ENCODE peak calls at places on chromosomes 16 and 17, in four cellular contexts. L is WTC11, G is K562, T is HepG2. H is an unnamed sample.

GRCh38 chr17:12659500-12659899 is 6.2 kb upstream of the MYOCD start:
- DNase-seq in G (no peak), T (no peak), L (no peak), H (no peak)

GRCh38 chr17:73455050-73455687 is 143.4 kb upstream of the CDC42EP4 start:
- DNase-seq in T (no peak), G (no peak), L (no peak), H (no peak)

GRCh38 chr16:24255446-24256352 is at the start of gene CACNG3:
- DNase-seq in T (peak), G (peak), L (peak), H (peak)

GRCh38 chr17:30550512-30551273 is 73.5 kb downstream of the GOSR1 start:
- DNase-seq in T (no peak), G (peak), L (no peak), H (no peak)

GRCh38 chr17:60627113-60627512 is 27.1 kb downstream of the PPM1D start:
- DNase-seq in L (no peak), G (no peak), T (peak), H (no peak)

GRCh38 chr17:39979865-39980401 is 674 bp upstream of the PSMD3 start:
- DNase-seq in L (peak), G (peak), T (peak), H (peak)

GRCh38 chr16:9048302-9048700 is 43.1 kb upstream of the HAPSTR1 start:
- DNase-seq in L (no peak), T (no peak), G (no peak), H (no peak)

GRCh38 chr16:17629936-17630335 is 159.2 kb upstream of the XYLT1 start:
- DNase-seq in G (no peak), L (no peak), T (no peak), H (no peak)

GRCh38 chr17:1861391-1862010 is 31.7 kb downstream of the RPA1 start:
- DNase-seq in T (no peak), G (no peak), L (no peak), H (no peak)

GRCh38 chr16:66988197-66988788 is at the start of gene CES4A:
- DNase-seq in L (no peak), G (no peak), T (peak), H (no peak)

GRCh38 chr17:80866050-80866793 is 125.4 kb upstream of the CHMP6 start:
- DNase-seq in L (peak), G (peak), T (peak), H (peak)

GRCh38 chr16:27315333-27316037 is 1.7 kb downstream of the IL4R start:
- DNase-seq in T (peak), G (peak), L (peak), H (peak)

GRCh38 chr17:74987418-74987908 is at the start of gene CDR2L:
- DNase-seq in G (peak), L (peak), T (peak), H (peak)

GRCh38 chr17:27808629-27809028 is 8.3 kb upstream of the NOS2 start:
- DNase-seq in G (no peak), T (no peak), L (no peak), H (no peak)

GRCh38 chr17:5943232-5943631 is 126.9 kb upstream of the WSCD1 start:
- DNase-seq in L (no peak), T (no peak), G (peak), H (no peak)

GRCh38 chr16:68083861-68084503 is 1.2 kb upstream of the NFATC3 start:
- DNase-seq in L (peak), T (peak), G (peak), H (peak)

GRCh38 chr17:76840443-76840767 is 27.8 kb upstream of the MGAT5B start:
- DNase-seq in T (no peak), G (no peak), L (no peak), H (no peak)
- TF ChIP-seq HMGXB4 in T (no peak), G (no peak), L (no peak), H (no peak)

GRCh38 chr17:49968380-49969133 is 433 bp upstream of the DLX4 start:
- DNase-seq in G (peak), L (peak), T (peak), H (peak)
- TF ChIP-seq HMGXB4 in G (no peak), L (no peak), T (peak), H (no peak)

GRCh38 chr17:4599505-4600281 is 15.4 kb downstream of the SMTNL2 start:
- DNase-seq in L (peak), T (peak), G (peak), H (no peak)
- TF ChIP-seq HMGXB4 in L (no peak), T (no peak), G (no peak), H (no peak)

DNA sequence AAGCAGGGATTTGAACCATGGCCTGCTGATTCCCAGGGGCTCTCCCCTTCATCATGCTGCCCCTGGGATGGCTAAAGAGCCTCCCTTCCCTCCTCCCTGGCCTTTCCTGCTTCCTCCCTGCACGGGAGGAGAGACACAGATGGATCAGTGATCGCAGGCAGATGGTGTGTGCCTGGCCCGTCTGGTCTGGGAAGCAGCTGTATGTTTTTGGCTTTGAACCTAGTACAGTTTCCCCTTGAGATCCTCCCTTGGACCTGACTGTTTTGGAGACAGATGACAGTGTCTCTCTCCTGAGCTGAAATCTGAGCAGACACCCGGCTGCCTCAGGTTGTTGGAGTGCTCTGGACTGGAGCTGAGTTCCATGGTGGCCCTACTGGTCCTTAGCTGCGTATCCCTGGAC is 29.0 kb upstream of the ATP2C2 start:
- DNase-seq in T (no peak), L (no peak), G (no peak), H (no peak)
- TF ChIP-seq HMGXB4 in T (no peak), L (no peak), G (no peak), H (no peak)

DNA sequence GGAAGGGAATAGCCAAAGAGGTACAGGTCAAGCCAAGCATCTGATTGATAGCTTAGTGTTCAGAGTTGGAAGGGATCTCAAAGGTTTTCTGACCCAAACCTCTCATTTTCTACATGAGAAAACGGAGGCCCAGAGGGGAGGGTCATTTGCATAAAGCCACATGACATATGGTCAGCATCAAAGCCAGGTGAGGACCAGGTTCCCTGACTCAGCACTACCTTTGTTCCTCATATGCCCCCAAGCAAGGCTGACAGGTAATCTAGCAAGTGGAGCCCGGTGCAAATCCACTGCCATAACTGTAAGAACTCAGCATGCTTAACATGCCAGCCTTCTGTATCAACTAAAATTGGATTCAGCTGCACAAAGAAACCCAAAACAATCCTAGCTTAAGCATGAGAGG is 28.2 kb upstream of the CCL1 start:
- DNase-seq in G (no peak), T (no peak), L (no peak), H (no peak)
- TF ChIP-seq HMGXB4 in G (no peak), T (no peak), L (no peak), H (no peak)

GRCh38 chr16:85199880-85200279 is 87.6 kb upstream of the CIBAR2 start:
- DNase-seq in L (no peak), T (no peak), G (peak), H (no peak)
- TF ChIP-seq HMGXB4 in L (no peak), T (no peak), G (no peak), H (no peak)

GRCh38 chr16:47880653-47881052 is 275.1 kb downstream of the ABCC12 start:
- DNase-seq in G (no peak), T (no peak), L (no peak), H (no peak)
- TF ChIP-seq HMGXB4 in G (no peak), T (no peak), L (no peak), H (no peak)

GRCh38 chr17:76223802-76224201 is 16.5 kb downstream of the RNF157 start:
- DNase-seq in L (no peak), T (no peak), G (peak), H (no peak)
- TF ChIP-seq HMGXB4 in L (no peak), T (no peak), G (no peak), H (no peak)

H was measured in A549.